ENCODE peak calls at places on chromosomes 16 and 17, in seven cellular contexts. G, A, T, N, V, Y and J are unnamed samples.

GRCh38 chr16:14286381-14287230 is 215.5 kb downstream of the MRTFB start:
- DNase-seq in G (no peak), A (no peak), T (no peak), N (no peak), V (peak), Y (peak), J (no peak)

GRCh38 chr16:35296962-35297653 is 1837.7 kb downstream of the TP53TG3F start:
- DNase-seq in G (no peak), A (peak), T (no peak), N (no peak), V (no peak), Y (no peak), J (no peak)

GRCh38 chr17:21201302-21201602 is 12.7 kb downstream of the TMEM11 start:
- DNase-seq in G (no peak), A (no peak), T (no peak), N (no peak), V (no peak), Y (no peak), J (no peak)

GRCh38 chr16:66561381-66562080 is 4.7 kb upstream of the CMTM1 start:
- DNase-seq in G (no peak), A (no peak), T (no peak), N (no peak), V (no peak), Y (no peak), J (no peak)

GRCh38 chr17:29389994-29390855 is at the start of gene TAOK1:
- DNase-seq in G (peak), A (peak), T (peak), N (peak), V (peak), Y (peak), J (peak)

GRCh38 chr17:58232707-58233156 is 5.7 kb upstream of the LPO start:
- DNase-seq in G (peak), A (no peak), T (no peak), N (peak), V (peak), Y (peak), J (peak)

GRCh38 chr16:8944113-8944765 is 19.5 kb downstream of the USP7 start:
- DNase-seq in G (no peak), A (no peak), T (no peak), N (no peak), V (no peak), Y (no peak), J (no peak)

GRCh38 chr16:1981398-1981836 is at the start of gene NOXO1:
- DNase-seq in G (no peak), A (no peak), T (no peak), N (no peak), V (no peak), Y (no peak), J (no peak)

GRCh38 chr17:42027961-42028790 is 8.3 kb downstream of the NKIRAS2 start:
- DNase-seq in G (peak), A (no peak), T (no peak), N (no peak), V (no peak), Y (no peak), J (no peak)

GRCh38 chr16:29849505-29849904 is 13.5 kb downstream of the CDIPT start:
- DNase-seq in G (no peak), A (no peak), T (no peak), N (no peak), V (no peak), Y (no peak), J (no peak)

GRCh38 chr17:72457712-72458111 is 336.9 kb downstream of the SOX9 start:
- DNase-seq in G (no peak), A (no peak), T (no peak), N (no peak), V (no peak), Y (no peak), J (no peak)

GRCh38 chr17:1229354-1229890 is 40.8 kb upstream of the BHLHA9 start:
- DNase-seq in G (peak), A (no peak), T (peak), N (peak), V (no peak), Y (no peak), J (no peak)

GRCh38 chr16:25395528-25395927 is 137.9 kb upstream of the ZKSCAN2 start:
- DNase-seq in G (no peak), A (no peak), T (no peak), N (no peak), V (no peak), Y (no peak), J (no peak)

GRCh38 chr17:31314788-31315105 is 893 bp upstream of the EVI2B start:
- DNase-seq in G (no peak), A (no peak), T (no peak), N (no peak), V (no peak), Y (no peak), J (no peak)

GRCh38 chr17:82230627-82231311 is 1.9 kb downstream of the SLC16A3 start:
- DNase-seq in G (peak), A (no peak), T (peak), N (peak), V (peak), Y (peak), J (peak)

GRCh38 chr17:41645371-41646063 is 21.1 kb upstream of the KRT17 start:
- DNase-seq in G (no peak), A (no peak), T (no peak), N (peak), V (peak), Y (peak), J (peak)

DNA sequence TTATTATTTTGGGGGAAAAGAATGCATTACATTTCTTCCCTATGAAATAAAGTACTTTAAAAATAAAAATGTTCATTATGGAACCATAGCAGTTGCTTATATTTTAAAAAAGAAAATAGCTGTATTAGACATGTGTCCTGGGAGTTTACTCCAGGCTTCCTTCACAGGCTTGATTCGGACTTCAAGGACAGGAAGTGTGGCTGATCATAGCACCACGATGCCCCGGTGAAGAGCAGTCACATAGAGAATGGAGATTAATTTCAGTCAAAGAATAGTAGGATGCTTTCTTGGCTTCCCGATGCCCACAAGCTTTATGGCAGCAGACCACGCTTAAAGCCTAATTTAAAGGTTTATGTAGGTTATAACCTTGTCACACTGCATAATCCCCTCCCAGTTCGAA is 125.1 kb downstream of the NPIPB5 start:
- DNase-seq in G (no peak), A (no peak), T (no peak), N (no peak), V (no peak), Y (no peak), J (no peak)
- H3K4me3 ChIP-seq in G (no peak), A (no peak), T (no peak), N (no peak), V (no peak), Y (no peak), J (no peak)

GRCh38 chr16:88287219-88287618 is 95.5 kb upstream of the ZNF469 start:
- DNase-seq in G (no peak), A (no peak), T (no peak), N (no peak), V (peak), Y (no peak), J (no peak)
- TF ChIP-seq CTCF in G (no peak), A (peak), T (no peak), N (peak), V (peak), Y (peak), J (peak)

DNA sequence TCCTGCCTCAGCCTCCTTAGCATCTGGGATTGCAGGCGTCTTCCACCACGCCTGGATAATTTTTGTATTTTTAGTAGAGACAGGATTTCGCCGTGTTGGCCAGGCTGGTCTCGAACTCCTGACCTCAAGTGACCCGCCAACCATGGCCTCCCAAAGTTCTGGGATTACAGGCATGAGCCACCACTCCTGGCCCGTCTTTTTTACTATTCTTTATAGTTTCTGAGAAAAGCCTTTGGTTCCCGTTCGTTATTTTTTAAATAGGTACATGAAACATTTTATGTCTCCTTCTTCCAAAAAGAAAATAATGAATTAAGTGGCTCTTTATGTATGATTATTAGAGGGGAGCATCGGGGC is 570 bp upstream of the BCO1 start:
- DNase-seq in G (no peak), A (no peak), T (no peak), N (no peak), V (no peak), Y (no peak), J (no peak)
- H3K4me3 ChIP-seq in G (no peak), A (no peak), T (no peak), N (no peak), V (peak), Y (no peak), J (no peak)

GRCh38 chr17:47621293-47622178 is 28.2 kb upstream of the KPNB1 start:
- DNase-seq in G (peak), A (no peak), T (peak), N (peak), V (peak), Y (peak), J (peak)
- TF ChIP-seq CTCF in G (no peak), A (peak), T (no peak), N (peak), V (no peak), Y (peak), J (peak)

DNA sequence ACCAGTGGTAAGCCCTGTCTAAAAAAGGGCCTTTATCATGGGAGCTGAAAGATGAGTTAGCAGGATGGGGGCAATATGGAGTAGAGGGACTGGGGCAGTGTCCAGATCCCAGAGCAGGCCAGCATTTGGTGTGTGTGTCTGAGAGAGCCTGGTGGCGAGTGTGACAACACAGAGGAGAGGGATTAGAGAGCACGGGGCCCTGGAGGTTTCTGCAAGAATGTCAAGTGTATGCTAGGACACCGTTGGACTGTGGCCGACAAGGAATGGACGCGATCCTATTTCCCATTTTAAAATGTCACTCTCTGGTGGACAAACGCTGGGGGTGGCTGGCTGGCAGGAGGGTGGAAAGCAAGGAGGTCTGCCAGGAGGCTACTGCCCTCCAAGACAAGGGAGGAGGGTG is 12.4 kb downstream of the TAC4 start:
- DNase-seq in G (no peak), A (no peak), T (peak), N (no peak), V (no peak), Y (no peak), J (no peak)
- H3K4me3 ChIP-seq in G (no peak), A (no peak), T (no peak), N (no peak), V (no peak), Y (no peak), J (no peak)

DNA sequence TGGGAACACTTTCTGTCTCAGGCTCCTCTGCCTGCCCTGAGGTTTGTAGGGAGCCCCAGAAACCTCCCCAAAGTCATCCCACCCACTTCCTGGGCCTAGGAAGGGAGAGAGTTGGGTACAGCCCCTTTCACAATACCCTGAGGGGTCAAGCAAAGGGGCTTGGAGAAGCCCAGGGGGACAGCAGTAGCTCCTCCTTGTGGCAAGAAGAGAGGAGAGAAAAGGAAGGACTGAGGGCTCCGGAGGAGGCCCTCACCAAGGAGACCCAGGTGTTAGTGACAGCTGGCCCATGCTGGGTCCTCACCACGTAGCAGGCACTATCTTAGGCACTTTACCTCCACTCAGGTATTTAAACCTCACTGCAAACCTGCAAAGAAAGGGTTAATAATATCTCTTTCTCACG is 112.8 kb downstream of the IRX5 start:
- DNase-seq in G (no peak), A (no peak), T (no peak), N (no peak), V (no peak), Y (no peak), J (no peak)
- TF ChIP-seq CTCF in G (no peak), A (no peak), T (no peak), N (no peak), V (no peak), Y (peak), J (no peak)

GRCh38 chr17:17766351-17767095 is 70.3 kb downstream of the SREBF1 start:
- DNase-seq in G (no peak), A (no peak), T (no peak), N (no peak), V (no peak), Y (no peak), J (no peak)

GRCh38 chr17:17765921-17766320 is 70.9 kb downstream of the SREBF1 start:
- DNase-seq in G (no peak), A (no peak), T (no peak), N (no peak), V (no peak), Y (no peak), J (no peak)

GRCh38 chr17:17768415-17769088 is 68.2 kb downstream of the SREBF1 start:
- DNase-seq in G (no peak), A (no peak), T (no peak), N (no peak), V (no peak), Y (no peak), J (no peak)

GRCh38 chr17:17767096-17767470 is 69.7 kb downstream of the SREBF1 start:
- DNase-seq in G (no peak), A (no peak), T (no peak), N (no peak), V (peak), Y (peak), J (no peak)

GRCh38 chr17:17767497-17768286 is 69.1 kb downstream of the SREBF1 start:
- DNase-seq in G (no peak), A (no peak), T (no peak), N (no peak), V (no peak), Y (no peak), J (no peak)
- H3K4me3 ChIP-seq in G (no peak), A (no peak), T (no peak), N (no peak), V (no peak), Y (no peak), J (no peak)